ENCODE peak calls at places on chromosomes 7 and 10, in seven cellular contexts. A is GM12878, X is body of pancreas, P is hepatocyte, W is ovary, Z is K562, L is H1. R is an unnamed sample.

GRCh38 chr10:102670871-102671434 is 26.7 kb downstream of the TRIM8 start:
- DNase-seq in L (no peak), A (no peak), P (no peak), W (peak), X (no peak), Z (peak), R (no peak)

GRCh38 chr10:70355234-70356021 is 27.0 kb downstream of the LRRC20 start:
- DNase-seq in Z (no peak), L (no peak), A (peak), P (no peak), X (peak), W (no peak), R (peak)

GRCh38 chr7:105000190-105000589 is 13.8 kb upstream of the KMT2E start:
- DNase-seq in Z (peak), L (no peak), A (no peak), P (no peak), X (no peak), W (no peak), R (no peak)

GRCh38 chr7:94276046-94276445 is 118.6 kb upstream of the COL1A2 start:
- DNase-seq in A (no peak), L (no peak), P (no peak), X (peak), Z (no peak), W (no peak), R (no peak)

GRCh38 chr7:47460251-47460989 is 121.5 kb downstream of the TNS3 start:
- DNase-seq in A (no peak), W (no peak), P (peak), Z (no peak), L (no peak), X (no peak), R (no peak)

GRCh38 chr7:100570954-100571828 is 2.5 kb downstream of the SAP25 start:
- DNase-seq in L (no peak), A (no peak), W (no peak), Z (no peak), X (peak), P (peak), R (no peak)

GRCh38 chr7:147376152-147376551 is 1214.4 kb upstream of the C7orf33 start:
- DNase-seq in P (no peak), L (no peak), X (no peak), W (no peak), Z (no peak), A (no peak), R (no peak)

GRCh38 chr7:131105294-131105802 is 222.3 kb upstream of the MKLN1 start:
- DNase-seq in P (no peak), W (no peak), L (no peak), X (peak), Z (no peak), A (no peak), R (no peak)

GRCh38 chr10:97640868-97641811 is 669 bp downstream of the PI4K2A start:
- DNase-seq in X (peak), A (no peak), L (no peak), W (peak), Z (peak), P (peak), R (peak)

GRCh38 chr10:17233534-17233933 is 5.5 kb downstream of the VIM start:
- DNase-seq in P (no peak), X (peak), Z (no peak), L (no peak), A (no peak), W (peak), R (no peak)

GRCh38 chr10:104380336-104380735 is 26.7 kb downstream of the CFAP58 start:
- DNase-seq in W (no peak), P (no peak), L (no peak), X (no peak), A (no peak), Z (no peak), R (no peak)

GRCh38 chr10:24920907-24921881 is 31.2 kb downstream of the PRTFDC1 start:
- DNase-seq in L (no peak), A (peak), X (peak), P (peak), Z (peak), W (peak), R (peak)

GRCh38 chr10:88457680-88458079 is 125.4 kb downstream of the RNLS start:
- DNase-seq in Z (no peak), W (no peak), L (no peak), A (no peak), P (no peak), X (peak), R (peak)

GRCh38 chr10:56212951-56213350 is 148.1 kb downstream of the ZWINT start:
- DNase-seq in L (no peak), P (no peak), Z (no peak), X (no peak), A (no peak), W (no peak), R (no peak)

GRCh38 chr10:72906446-72906845 is 12.9 kb downstream of the OIT3 start:
- DNase-seq in X (no peak), P (no peak), Z (no peak), A (no peak), L (no peak), W (no peak), R (no peak)

GRCh38 chr10:118990326-118990725 is 39.2 kb upstream of the NANOS1 start:
- DNase-seq in L (no peak), Z (no peak), X (no peak), W (no peak), P (no peak), A (no peak), R (no peak)

GRCh38 chr7:157855452-157856213 is 518.8 kb downstream of the DNAJB6 start:
- DNase-seq in L (no peak), W (no peak), X (no peak), P (no peak), A (no peak), Z (no peak), R (no peak)

GRCh38 chr10:91683976-91684375 is 51.1 kb upstream of the PPP1R3C start:
- DNase-seq in L (peak), Z (no peak), A (no peak), W (no peak), P (no peak), X (no peak), R (no peak)

GRCh38 chr10:116771101-116771705 is 28.8 kb upstream of the HSPA12A start:
- DNase-seq in P (peak), A (no peak), L (no peak), W (peak), X (peak), Z (no peak), R (no peak)

GRCh38 chr7:37369904-37370303 is 78.8 kb downstream of the ELMO1 start:
- DNase-seq in W (no peak), L (no peak), A (no peak), X (no peak), P (peak), Z (no peak), R (no peak)

GRCh38 chr7:101567231-101567630 is 61.9 kb downstream of the MYL10 start:
- DNase-seq in P (no peak), L (no peak), W (no peak), A (no peak), X (no peak), Z (peak), R (no peak)

GRCh38 chr10:103510791-103511757 is 17.6 kb downstream of the NEURL1 start:
- DNase-seq in X (no peak), P (no peak), Z (no peak), A (no peak), W (no peak), L (no peak), R (no peak)

GRCh38 chr7:111274882-111275281 is 184.0 kb downstream of the LRRN3 start:
- DNase-seq in A (no peak), W (no peak), L (no peak), P (peak), X (no peak), Z (peak), R (no peak)

GRCh38 chr7:13903997-13904396 is 85.5 kb downstream of the ETV1 start:
- DNase-seq in L (no peak), P (no peak), A (no peak), Z (no peak), W (no peak), X (no peak), R (no peak)

GRCh38 chr7:93575555-93576397 is 1.3 kb upstream of the CALCR start:
- DNase-seq in W (no peak), Z (no peak), X (no peak), P (no peak), A (no peak), L (no peak), R (no peak)

GRCh38 chr7:114302858-114303257 is 111.8 kb upstream of the FOXP2 start:
- DNase-seq in P (no peak), X (no peak), A (no peak), Z (no peak), L (no peak), W (no peak), R (no peak)

GRCh38 chr7:116213361-116214155 is 3.2 kb downstream of the TES start:
- DNase-seq in P (no peak), A (no peak), L (no peak), W (no peak), X (peak), Z (no peak), R (no peak)

GRCh38 chr10:85976267-85976793 is 390.3 kb downstream of the GRID1 start:
- DNase-seq in X (no peak), A (no peak), Z (no peak), L (no peak), W (no peak), P (no peak), R (peak)

GRCh38 chr7:122803323-122803722 is 82.9 kb downstream of the CADPS2 start:
- DNase-seq in W (no peak), Z (no peak), L (no peak), P (peak), X (peak), A (no peak), R (peak)

GRCh38 chr7:17556247-17556646 is 257.8 kb downstream of the AHR start:
- DNase-seq in P (no peak), W (no peak), A (no peak), Z (no peak), L (no peak), X (no peak), R (no peak)

GRCh38 chr7:38795596-38795995 is 113.4 kb downstream of the VPS41 start:
- DNase-seq in Z (no peak), L (no peak), A (no peak), X (no peak), W (no peak), P (no peak), R (no peak)

GRCh38 chr10:34102237-34102673 is 712.8 kb downstream of the PARD3 start:
- DNase-seq in Z (no peak), A (no peak), L (no peak), W (peak), P (peak), X (peak), R (no peak)

GRCh38 chr7:155285423-155286220 is 12.1 kb upstream of the INSIG1 start:
- DNase-seq in Z (no peak), P (no peak), L (no peak), W (no peak), A (no peak), X (no peak), R (peak)

GRCh38 chr10:122279725-122280141 is 8.6 kb downstream of the BTBD16 start:
- DNase-seq in A (no peak), P (peak), X (no peak), L (no peak), W (no peak), Z (peak), R (peak)

GRCh38 chr10:50260791-50261281 is 9.5 kb upstream of the ASAH2 start:
- DNase-seq in P (no peak), X (no peak), A (peak), W (no peak), Z (no peak), L (no peak), R (peak)

GRCh38 chr7:27184342-27185012 is 555 bp downstream of the HOXA11 start:
- DNase-seq in A (no peak), W (peak), X (no peak), P (no peak), Z (no peak), L (no peak), R (no peak)

GRCh38 chr7:159068893-159069448 is 75.7 kb downstream of the VIPR2 start:
- DNase-seq in P (no peak), Z (no peak), W (no peak), A (no peak), L (no peak), X (no peak), R (no peak)

GRCh38 chr7:98323597-98324322 is 42.3 kb downstream of the BRI3 start:
- DNase-seq in W (no peak), P (no peak), L (peak), Z (no peak), A (no peak), X (no peak), R (no peak)
- H3K4me3 ChIP-seq in W (no peak), P (no peak), L (no peak), Z (no peak), A (no peak), X (no peak), R (no peak)

DNA sequence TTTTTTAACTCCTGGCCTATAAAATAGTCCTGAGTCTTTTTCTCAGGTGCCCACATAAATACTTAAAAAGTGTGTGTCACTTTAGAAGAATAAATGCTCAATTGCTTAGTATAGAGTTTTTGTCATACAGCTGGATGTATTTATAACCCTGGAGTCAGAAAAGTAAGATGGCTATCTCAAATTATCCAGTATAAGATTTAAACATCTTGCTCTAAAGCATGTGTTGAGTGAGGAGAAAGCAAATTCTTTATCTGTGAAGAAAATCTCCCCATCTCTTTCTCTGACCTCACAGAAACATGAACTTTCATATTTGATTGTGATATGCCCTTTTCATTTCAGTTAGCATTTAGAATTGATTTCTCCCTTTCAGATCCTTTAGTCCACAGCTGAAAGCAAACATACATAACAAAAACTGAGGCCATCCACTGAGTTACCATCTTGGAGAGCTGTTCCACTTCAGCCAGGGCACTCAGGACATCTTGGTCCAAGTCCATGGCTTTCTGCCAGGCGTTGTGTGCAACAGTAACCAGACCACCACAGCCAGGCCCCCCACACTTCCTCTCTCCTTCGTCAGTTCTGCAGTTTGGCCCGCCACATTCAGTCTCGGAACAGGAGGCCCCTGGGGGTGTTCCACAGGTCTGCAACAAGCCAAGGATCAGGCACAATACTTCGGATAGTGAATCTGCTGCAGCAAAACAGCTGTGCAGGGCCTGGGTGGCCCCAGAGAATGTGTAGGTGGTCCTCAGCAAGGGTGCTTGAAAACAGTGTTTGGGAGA is 40.9 kb downstream of the DLD start:
- DNase-seq in A (no peak), X (peak), L (no peak), Z (no peak), W (peak), P (no peak), R (no peak)
- TF ChIP-seq CTCF in A (no peak), X (no peak), L (no peak), Z (no peak), W (no peak), P (no peak), R (no peak)

DNA sequence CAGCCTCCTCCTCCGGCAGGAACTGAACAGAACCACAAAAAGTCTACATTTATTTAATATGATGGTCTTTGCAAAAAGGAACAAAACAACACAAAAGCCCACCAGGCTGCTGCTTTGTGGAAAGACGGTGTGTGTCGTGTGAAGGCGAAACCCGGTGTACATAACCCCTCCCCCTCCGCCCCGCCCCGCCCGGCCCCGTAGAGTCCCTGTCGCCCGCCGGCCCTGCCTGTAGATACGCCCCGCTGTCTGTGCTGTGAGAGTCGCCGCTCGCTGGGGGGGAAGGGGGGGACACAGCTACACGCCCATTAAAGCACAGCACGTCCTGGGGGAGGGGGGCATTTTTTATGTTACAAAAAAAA is 83.3 kb downstream of the PAX2 start:
- DNase-seq in L (no peak), A (no peak), P (peak), X (peak), W (no peak), Z (peak), R (peak)
- H3K4me3 ChIP-seq in L (peak), A (peak), P (no peak), X (no peak), W (peak), Z (no peak), R (no peak)

DNA sequence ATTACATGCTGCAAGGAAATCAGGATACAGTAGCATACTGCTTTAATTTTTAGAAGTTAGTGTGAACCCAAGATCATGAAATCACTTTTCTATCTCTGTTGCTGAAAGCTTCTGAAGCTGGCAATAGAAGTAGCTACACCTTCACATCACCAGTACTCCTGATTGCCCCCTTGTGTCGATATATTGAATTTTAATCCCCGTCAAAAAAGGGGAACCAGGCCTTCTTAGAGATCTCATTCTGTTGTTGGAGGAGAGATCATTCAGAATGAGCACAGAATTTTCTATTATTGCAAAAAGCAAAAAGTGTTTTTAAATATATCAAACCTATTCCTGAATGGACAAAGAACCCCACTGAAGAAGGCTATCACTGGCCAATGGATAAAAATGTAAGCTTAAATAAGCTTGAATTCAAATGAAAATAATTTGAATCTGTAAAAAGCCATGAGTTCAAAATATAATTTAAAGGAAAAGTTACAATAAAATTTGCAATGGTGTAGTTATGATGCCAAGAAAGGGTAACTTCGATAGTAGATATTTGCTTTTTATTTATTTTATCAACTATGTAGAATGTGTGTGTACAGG is 39.7 kb upstream of the TEX47 start:
- DNase-seq in Z (peak), P (peak), W (no peak), A (peak), X (peak), L (peak), R (peak)
- TF ChIP-seq CTCF in Z (peak), P (peak), W (no peak), A (peak), X (peak), L (no peak), R (peak)